ENCODE peak calls at places on chromosomes 4 and X, in eight cellular contexts. X is uterus, S is Peyer's patch, H is ovary, F is gastrocnemius medialis, D is A549, W is transverse colon, R is suprapubic skin. B is an unnamed sample.

GRCh38 chrX:110412971-110413726 is 54.5 kb downstream of the RTL9 start:
- DNase-seq in X (peak), S (peak), H (peak), F (peak), D (peak), W (peak), R (no peak), B (no peak)

GRCh38 chr4:34009951-34010350 is 2234.4 kb downstream of the ARAP2 start:
- DNase-seq in X (no peak), S (no peak), H (no peak), F (no peak), D (no peak), W (no peak), R (no peak), B (no peak)

GRCh38 chr4:1638272-1638598 is 45.9 kb downstream of the FAM53A start:
- DNase-seq in X (no peak), S (no peak), H (no peak), F (no peak), D (no peak), W (no peak), R (no peak), B (peak)

GRCh38 chr4:172996571-172997216 is 171.9 kb upstream of the GALNT7 start:
- DNase-seq in X (no peak), S (no peak), H (no peak), F (no peak), D (peak), W (no peak), R (no peak), B (no peak)

GRCh38 chr4:182337366-182337765 is 94.2 kb downstream of the TENM3 start:
- DNase-seq in X (no peak), S (no peak), H (no peak), F (no peak), D (no peak), W (no peak), R (no peak), B (no peak)

GRCh38 chr4:55330241-55330640 is 15.8 kb upstream of the SRD5A3 start:
- DNase-seq in X (no peak), S (no peak), H (no peak), F (no peak), D (no peak), W (no peak), R (no peak), B (no peak)

GRCh38 chr4:56786955-56787354 is 34.5 kb downstream of the SPINK2 start:
- DNase-seq in X (peak), S (peak), H (peak), F (no peak), D (no peak), W (peak), R (no peak), B (peak)

GRCh38 chrX:139200346-139200745 is 330.2 kb upstream of the F9 start:
- DNase-seq in X (no peak), S (no peak), H (no peak), F (no peak), D (no peak), W (no peak), R (no peak), B (no peak)

GRCh38 chr4:140059159-140059558 is 94.8 kb downstream of the MAML3 start:
- DNase-seq in X (no peak), S (no peak), H (no peak), F (no peak), D (peak), W (no peak), R (no peak), B (peak)

GRCh38 chr4:185718578-185719492 is 93.2 kb downstream of the SORBS2 start:
- DNase-seq in X (no peak), S (no peak), H (no peak), F (no peak), D (no peak), W (no peak), R (no peak), B (no peak)

GRCh38 chr4:52059372-52059771 is 8.3 kb downstream of the SPATA18 start:
- DNase-seq in X (peak), S (no peak), H (no peak), F (no peak), D (peak), W (peak), R (no peak), B (peak)

GRCh38 chrX:149630681-149631292 is 805 bp downstream of the TMEM185A start:
- DNase-seq in X (no peak), S (no peak), H (peak), F (peak), D (peak), W (no peak), R (no peak), B (no peak)

GRCh38 chrX:130039847-130040246 is 57.4 kb downstream of the BCORL1 start:
- DNase-seq in X (no peak), S (no peak), H (no peak), F (no peak), D (no peak), W (no peak), R (no peak), B (no peak)

GRCh38 chr4:76305971-76306881 is at the start of gene STBD1:
- DNase-seq in X (peak), S (peak), H (peak), F (peak), D (peak), W (peak), R (peak), B (peak)

GRCh38 chrX:37787353-37787869 is 7.6 kb downstream of the CYBB start:
- DNase-seq in X (no peak), S (no peak), H (no peak), F (no peak), D (no peak), W (no peak), R (no peak), B (no peak)

GRCh38 chrX:73977542-73978169 is 326.3 kb upstream of the ZCCHC13 start:
- DNase-seq in X (no peak), S (no peak), H (no peak), F (no peak), D (no peak), W (no peak), R (no peak), B (no peak)

GRCh38 chr4:47913328-47913727 is 1.1 kb downstream of the NFXL1 start:
- DNase-seq in X (no peak), S (no peak), H (no peak), F (no peak), D (no peak), W (no peak), R (no peak), B (no peak)

GRCh38 chr4:101239685-101240084 is 107.6 kb downstream of the PPP3CA start:
- DNase-seq in X (no peak), S (no peak), H (no peak), F (no peak), D (no peak), W (no peak), R (no peak), B (no peak)

DNA sequence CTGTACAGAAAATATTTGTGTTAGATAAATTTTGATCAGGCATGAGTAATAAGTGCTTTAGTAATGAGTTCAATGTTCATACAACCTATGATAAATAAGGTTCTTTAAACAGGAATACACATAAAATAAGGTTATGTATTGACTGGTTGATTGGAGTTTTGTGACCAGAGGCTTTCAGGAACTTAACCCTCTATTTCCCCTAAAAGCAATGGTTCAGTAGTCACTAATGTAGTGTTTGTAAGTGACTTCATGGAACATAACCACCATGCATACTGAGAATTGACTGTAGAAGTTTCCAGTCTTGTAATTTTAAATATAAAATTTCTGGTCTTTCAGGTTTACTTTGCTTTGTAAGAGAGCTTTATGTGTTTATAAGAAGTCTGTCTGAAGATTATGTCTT is 28.1 kb downstream of the HPGD start:
- DNase-seq in X (no peak), S (no peak), H (no peak), F (no peak), D (no peak), W (no peak), R (no peak), B (no peak)
- H3K4me3 ChIP-seq in X (no peak), S (no peak), H (no peak), F (no peak), D (no peak), W (no peak), R (no peak), B (no peak)

GRCh38 chrX:47574096-47574553 is 8.1 kb upstream of the TIMP1 start:
- DNase-seq in X (no peak), S (no peak), H (peak), F (no peak), D (no peak), W (no peak), R (no peak), B (no peak)
- H3K27ac ChIP-seq in X (peak), S (peak), H (peak), F (peak), D (no peak), W (peak), R (peak), B (peak)

GRCh38 chr4:169094656-169095231 is 84.7 kb upstream of the CBR4 start:
- DNase-seq in X (no peak), S (no peak), H (no peak), F (no peak), D (no peak), W (no peak), R (no peak), B (no peak)
- TF ChIP-seq POLR2A in X (no peak), S (no peak), H (no peak), F (no peak), D (no peak), W (no peak), R (no peak), B (no peak)

GRCh38 chr4:105015750-105016149 is 130.9 kb upstream of the TET2 start:
- DNase-seq in X (no peak), S (no peak), H (no peak), F (no peak), D (no peak), W (no peak), R (no peak), B (no peak)
- H3K4me3 ChIP-seq in X (no peak), S (no peak), H (no peak), F (no peak), D (no peak), W (no peak), R (no peak), B (no peak)

GRCh38 chr4:126799971-126800722 is 832.6 kb upstream of the INTU start:
- DNase-seq in X (no peak), S (no peak), H (no peak), F (no peak), D (no peak), W (no peak), R (no peak), B (no peak)

GRCh38 chr4:126799471-126799870 is 833.3 kb upstream of the INTU start:
- DNase-seq in X (no peak), S (no peak), H (no peak), F (no peak), D (no peak), W (no peak), R (no peak), B (no peak)

GRCh38 chr4:126798214-126798613 is 834.5 kb upstream of the INTU start:
- DNase-seq in X (no peak), S (no peak), H (no peak), F (no peak), D (no peak), W (no peak), R (no peak), B (no peak)

DNA sequence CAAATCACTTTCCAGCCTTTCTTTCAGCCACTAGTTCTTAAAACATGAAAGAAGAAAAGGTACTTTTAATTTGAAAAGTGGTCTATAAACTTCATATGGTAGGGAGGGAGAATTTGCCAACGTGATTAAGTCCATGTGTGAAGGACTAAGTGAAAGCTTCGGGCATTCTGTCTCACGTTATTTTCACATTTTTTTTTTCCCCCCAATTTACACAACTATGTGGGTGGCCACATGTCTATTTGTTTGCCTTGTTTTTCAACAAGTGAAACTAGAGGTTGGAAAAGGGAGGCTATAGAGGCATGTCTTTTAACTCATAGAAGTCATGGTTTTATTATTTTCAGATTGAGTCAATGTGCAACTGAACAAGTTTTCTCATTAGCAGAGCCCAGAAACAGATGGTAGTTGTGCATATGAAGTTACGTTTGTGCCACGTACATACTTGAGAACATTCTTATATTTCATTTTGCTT is 832.0 kb upstream of the INTU start:
- DNase-seq in X (no peak), S (no peak), H (no peak), F (no peak), D (no peak), W (no peak), R (no peak), B (no peak)
- H3K27ac ChIP-seq in X (no peak), S (no peak), H (no peak), F (no peak), D (no peak), W (no peak), R (no peak), B (no peak)

DNA sequence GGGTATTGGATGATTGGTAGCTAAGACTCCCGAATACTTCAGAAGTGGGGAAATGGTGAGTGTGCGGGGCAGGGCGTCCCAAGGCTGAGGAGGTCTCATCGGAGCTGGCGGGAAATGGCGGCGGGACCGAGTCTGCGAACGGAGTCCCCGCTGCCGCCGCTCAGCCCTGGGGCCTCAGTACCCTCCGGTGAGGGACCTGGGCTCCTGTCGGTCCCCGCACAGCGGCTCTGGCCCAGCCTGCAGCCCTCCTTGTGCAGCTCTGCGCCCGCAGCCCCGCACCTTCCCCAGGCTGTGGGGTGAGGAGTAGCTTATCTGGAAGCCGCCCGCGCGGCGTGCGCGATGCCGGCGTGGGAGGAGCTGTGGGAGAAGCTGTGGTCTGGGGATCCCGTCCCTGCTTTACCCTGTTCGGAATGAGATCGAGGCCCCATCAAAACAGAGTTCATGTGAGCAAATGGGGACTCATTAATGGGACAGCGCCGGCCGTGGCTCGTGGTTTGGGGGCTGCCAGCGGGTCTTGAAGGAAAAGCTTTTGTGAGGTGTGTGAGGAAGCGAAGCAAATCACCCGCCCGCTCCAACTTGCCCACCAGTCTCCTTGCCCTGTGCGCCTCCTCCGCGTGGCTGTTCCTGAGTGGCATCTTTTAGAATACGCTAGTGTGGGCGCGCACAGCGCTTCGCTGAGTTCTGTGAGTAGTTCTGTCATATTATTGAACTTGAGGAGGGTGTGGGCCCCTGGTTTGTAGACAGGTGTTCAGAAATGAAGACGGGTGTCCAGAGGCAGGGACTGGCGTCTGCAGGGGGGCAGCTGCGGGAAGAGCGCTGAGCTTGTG is 531 bp downstream of the ZNF141 start:
- DNase-seq in X (peak), S (peak), H (peak), F (no peak), D (peak), W (no peak), R (no peak), B (peak)
- TF ChIP-seq POLR2A in X (no peak), S (no peak), H (no peak), F (no peak), D (no peak), W (no peak), R (no peak), B (no peak)

GRCh38 chr4:4577359-4577875 is 35.6 kb upstream of the STX18 start:
- DNase-seq in X (no peak), S (no peak), H (no peak), F (no peak), D (no peak), W (no peak), R (no peak), B (no peak)

GRCh38 chr4:4574792-4575191 is 32.9 kb upstream of the STX18 start:
- DNase-seq in X (peak), S (peak), H (peak), F (no peak), D (peak), W (peak), R (no peak), B (peak)

GRCh38 chr4:4572821-4573220 is 31.0 kb upstream of the STX18 start:
- DNase-seq in X (no peak), S (no peak), H (no peak), F (no peak), D (no peak), W (no peak), R (no peak), B (no peak)

GRCh38 chr4:4574052-4574451 is 32.2 kb upstream of the STX18 start:
- DNase-seq in X (no peak), S (no peak), H (no peak), F (no peak), D (no peak), W (peak), R (no peak), B (no peak)

GRCh38 chr4:4575284-4576211 is 33.7 kb upstream of the STX18 start:
- DNase-seq in X (peak), S (peak), H (peak), F (peak), D (peak), W (peak), R (peak), B (peak)
- H3K4me3 ChIP-seq in X (peak), S (peak), H (peak), F (peak), D (peak), W (peak), R (peak), B (peak)

GRCh38 chr4:145061325-145061920 is 36.6 kb downstream of the ANAPC10 start:
- DNase-seq in X (no peak), S (no peak), H (no peak), F (no peak), D (peak), W (no peak), R (no peak), B (no peak)

GRCh38 chr4:145069361-145069760 is 28.6 kb downstream of the ANAPC10 start:
- DNase-seq in X (no peak), S (no peak), H (no peak), F (no peak), D (no peak), W (no peak), R (no peak), B (no peak)

GRCh38 chr4:145071560-145071959 is 26.4 kb downstream of the ANAPC10 start:
- DNase-seq in X (no peak), S (no peak), H (no peak), F (no peak), D (no peak), W (no peak), R (no peak), B (no peak)

DNA sequence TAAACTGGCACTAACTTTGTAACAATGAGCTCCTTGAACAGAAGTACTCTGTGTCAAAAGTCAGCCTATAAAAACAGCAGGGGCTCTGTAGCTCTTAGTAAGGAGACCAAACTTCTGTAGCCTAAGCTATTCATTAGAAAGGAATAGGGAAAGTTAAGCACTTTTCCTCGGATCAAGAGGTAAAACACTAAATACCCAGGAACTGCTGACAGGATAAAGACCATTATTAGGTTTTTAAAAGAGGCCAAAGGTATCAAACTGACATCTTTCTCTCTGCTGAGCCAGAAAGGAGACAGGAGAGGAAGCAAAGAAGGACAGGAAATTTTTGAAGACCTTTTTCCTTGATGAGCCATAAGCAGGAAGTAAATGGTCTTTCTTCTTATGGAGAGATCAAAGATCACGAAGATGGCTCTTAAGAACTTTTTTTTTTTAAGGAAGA is 31.9 kb downstream of the ANAPC10 start:
- DNase-seq in X (no peak), S (no peak), H (no peak), F (no peak), D (peak), W (no peak), R (no peak), B (no peak)
- H3K27ac ChIP-seq in X (no peak), S (peak), H (no peak), F (no peak), D (peak), W (peak), R (no peak), B (no peak)

GRCh38 chr4:73222466-73223257 is 35.9 kb downstream of the ANKRD17 start:
- DNase-seq in X (peak), S (peak), H (peak), F (peak), D (peak), W (peak), R (no peak), B (peak)
- TF ChIP-seq POLR2A in X (peak), S (peak), H (peak), F (peak), D (no peak), W (peak), R (peak), B (no peak)

DNA sequence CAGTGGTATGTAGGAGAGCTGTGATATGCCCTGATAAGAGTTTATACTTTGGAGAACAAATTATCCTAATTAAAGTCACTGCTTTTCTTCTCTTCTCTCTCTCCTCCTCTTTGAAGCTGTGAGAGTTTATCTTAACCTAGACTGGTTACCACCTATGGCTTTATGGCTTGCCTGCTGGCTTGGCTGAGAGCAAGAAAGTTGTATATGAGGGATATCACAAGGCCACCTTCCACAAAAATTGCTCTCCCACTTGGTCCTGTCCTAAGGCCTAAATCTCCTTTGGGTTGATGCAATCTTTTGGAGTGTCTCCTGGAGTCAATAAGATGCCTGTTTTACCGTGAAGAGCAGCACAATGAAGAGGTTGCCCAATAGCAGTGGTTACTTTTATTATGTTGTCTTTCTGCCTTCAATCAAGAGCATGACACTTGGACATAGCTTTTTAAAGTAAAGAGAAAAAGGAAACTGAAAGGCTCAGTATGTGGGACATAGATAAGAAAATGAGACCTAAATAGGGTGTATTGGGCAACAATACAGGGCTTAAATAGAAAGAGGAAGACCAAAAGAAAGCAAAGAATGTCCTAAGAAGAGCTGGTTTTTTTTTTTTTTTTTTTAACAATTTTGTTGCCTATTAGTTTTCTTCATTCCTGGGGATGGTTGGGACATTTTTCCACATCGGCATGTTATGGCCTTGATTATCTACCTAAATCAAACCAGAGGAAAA is 9.2 kb downstream of the GUCY1A1 start:
- DNase-seq in X (peak), S (no peak), H (no peak), F (no peak), D (no peak), W (no peak), R (no peak), B (no peak)
- H3K4me3 ChIP-seq in X (no peak), S (no peak), H (no peak), F (peak), D (no peak), W (peak), R (no peak), B (peak)